ENCODE peak calls at places on chromosomes 4 and X, in ten cellular contexts. One of them, this sample, is unnamed. For H3K27me3, the result is how much of the 10 kb centered on the place peaks cover.

GRCh38 chr4:52862605-52863236 is 604 bp downstream of the RASL11B start:
- DNase-seq in body of pancreas: no peak
- DNase-seq in endodermal cell: no peak
- DNase-seq in CD4-positive, alpha-beta T cell: no peak
- DNase-seq in GM23338: no peak
- DNase-seq in HCT116: no peak
- DNase-seq in neuronal stem cell: no peak
- DNase-seq in IMR-90: no peak
- DNase-seq in HepG2: no peak
- DNase-seq in right atrium auricular region: no peak
- DNase-seq in this sample: peak

GRCh38 chr4:40629401-40630334 is at the start of gene RBM47:
- DNase-seq in body of pancreas: peak
- DNase-seq in CD4-positive, alpha-beta T cell: peak
- DNase-seq in neuronal stem cell: peak
- DNase-seq in HepG2: no peak
- DNase-seq in endodermal cell: peak
- DNase-seq in IMR-90: peak
- DNase-seq in GM23338: peak
- DNase-seq in HCT116: peak
- DNase-seq in right atrium auricular region: no peak
- DNase-seq in this sample: no peak

GRCh38 chrX:9724711-9725110 is 40.9 kb downstream of the GPR143 start:
- DNase-seq in IMR-90: peak
- DNase-seq in HepG2: no peak
- DNase-seq in GM23338: no peak
- DNase-seq in HCT116: no peak
- DNase-seq in endodermal cell: no peak
- DNase-seq in CD4-positive, alpha-beta T cell: no peak
- DNase-seq in right atrium auricular region: no peak
- DNase-seq in body of pancreas: no peak
- DNase-seq in neuronal stem cell: no peak
- DNase-seq in this sample: no peak

GRCh38 chrX:154131955-154132354 is 12.1 kb upstream of the OPN1LW start:
- DNase-seq in endodermal cell: no peak
- DNase-seq in CD4-positive, alpha-beta T cell: no peak
- DNase-seq in IMR-90: no peak
- DNase-seq in HCT116: no peak
- DNase-seq in neuronal stem cell: no peak
- DNase-seq in right atrium auricular region: no peak
- DNase-seq in HepG2: peak
- DNase-seq in body of pancreas: no peak
- DNase-seq in GM23338: no peak
- DNase-seq in this sample: no peak

GRCh38 chr4:81142744-81143143 is 72.3 kb downstream of the PRKG2 start:
- DNase-seq in IMR-90: peak
- DNase-seq in body of pancreas: no peak
- DNase-seq in GM23338: no peak
- DNase-seq in HepG2: no peak
- DNase-seq in right atrium auricular region: no peak
- DNase-seq in CD4-positive, alpha-beta T cell: no peak
- DNase-seq in neuronal stem cell: no peak
- DNase-seq in endodermal cell: no peak
- DNase-seq in HCT116: no peak
- DNase-seq in this sample: no peak

GRCh38 chr4:77740480-77740879 is 78.7 kb downstream of the CNOT6L start:
- DNase-seq in neuronal stem cell: no peak
- DNase-seq in HCT116: no peak
- DNase-seq in endodermal cell: no peak
- DNase-seq in IMR-90: no peak
- DNase-seq in HepG2: no peak
- DNase-seq in CD4-positive, alpha-beta T cell: no peak
- DNase-seq in body of pancreas: no peak
- DNase-seq in right atrium auricular region: no peak
- DNase-seq in GM23338: no peak
- DNase-seq in this sample: no peak

GRCh38 chr4:16075061-16075460 is 8.8 kb downstream of the PROM1 start:
- DNase-seq in endodermal cell: peak
- DNase-seq in HepG2: no peak
- DNase-seq in IMR-90: no peak
- DNase-seq in GM23338: no peak
- DNase-seq in body of pancreas: no peak
- DNase-seq in neuronal stem cell: no peak
- DNase-seq in HCT116: no peak
- DNase-seq in CD4-positive, alpha-beta T cell: no peak
- DNase-seq in right atrium auricular region: no peak
- DNase-seq in this sample: no peak

GRCh38 chr4:3706565-3707422 is 59.4 kb upstream of the ADRA2C start:
- DNase-seq in IMR-90: no peak
- DNase-seq in endodermal cell: no peak
- DNase-seq in right atrium auricular region: no peak
- DNase-seq in HCT116: no peak
- DNase-seq in neuronal stem cell: no peak
- DNase-seq in body of pancreas: no peak
- DNase-seq in CD4-positive, alpha-beta T cell: no peak
- DNase-seq in HepG2: no peak
- DNase-seq in GM23338: no peak
- DNase-seq in this sample: no peak

GRCh38 chr4:3433138-3433869 is 8.5 kb upstream of the HGFAC start:
- DNase-seq in right atrium auricular region: no peak
- DNase-seq in IMR-90: no peak
- DNase-seq in body of pancreas: no peak
- DNase-seq in endodermal cell: no peak
- DNase-seq in HepG2: no peak
- DNase-seq in HCT116: no peak
- DNase-seq in CD4-positive, alpha-beta T cell: no peak
- DNase-seq in GM23338: no peak
- DNase-seq in neuronal stem cell: no peak
- DNase-seq in this sample: no peak

GRCh38 chrX:7950865-7951264 is 23.7 kb upstream of the PNPLA4 start:
- DNase-seq in HepG2: no peak
- DNase-seq in body of pancreas: no peak
- DNase-seq in right atrium auricular region: no peak
- DNase-seq in endodermal cell: no peak
- DNase-seq in GM23338: no peak
- DNase-seq in CD4-positive, alpha-beta T cell: no peak
- DNase-seq in neuronal stem cell: no peak
- DNase-seq in IMR-90: no peak
- DNase-seq in HCT116: no peak
- DNase-seq in this sample: no peak

GRCh38 chr4:72084587-72085011 is 52.8 kb downstream of the NPFFR2 start:
- DNase-seq in neuronal stem cell: no peak
- DNase-seq in GM23338: no peak
- DNase-seq in right atrium auricular region: no peak
- DNase-seq in HepG2: no peak
- DNase-seq in endodermal cell: no peak
- DNase-seq in IMR-90: no peak
- DNase-seq in CD4-positive, alpha-beta T cell: no peak
- DNase-seq in HCT116: no peak
- DNase-seq in body of pancreas: no peak
- DNase-seq in this sample: peak

GRCh38 chr4:33658971-33659370 is 2585.3 kb downstream of the ARAP2 start:
- DNase-seq in HepG2: no peak
- DNase-seq in right atrium auricular region: no peak
- DNase-seq in body of pancreas: no peak
- DNase-seq in CD4-positive, alpha-beta T cell: no peak
- DNase-seq in IMR-90: no peak
- DNase-seq in endodermal cell: no peak
- DNase-seq in GM23338: no peak
- DNase-seq in HCT116: no peak
- DNase-seq in neuronal stem cell: no peak
- DNase-seq in this sample: no peak

GRCh38 chrX:120690941-120691340 is 61.1 kb upstream of the C1GALT1C1 start:
- DNase-seq in body of pancreas: no peak
- DNase-seq in CD4-positive, alpha-beta T cell: no peak
- DNase-seq in neuronal stem cell: no peak
- DNase-seq in GM23338: no peak
- DNase-seq in endodermal cell: no peak
- DNase-seq in HepG2: no peak
- DNase-seq in IMR-90: no peak
- DNase-seq in right atrium auricular region: no peak
- DNase-seq in HCT116: no peak
- DNase-seq in this sample: no peak

GRCh38 chrX:11528623-11529022 is 137.1 kb downstream of the ARHGAP6 start:
- DNase-seq in IMR-90: no peak
- DNase-seq in HCT116: no peak
- DNase-seq in GM23338: no peak
- DNase-seq in body of pancreas: no peak
- DNase-seq in HepG2: no peak
- DNase-seq in right atrium auricular region: no peak
- DNase-seq in neuronal stem cell: no peak
- DNase-seq in CD4-positive, alpha-beta T cell: no peak
- DNase-seq in endodermal cell: no peak
- DNase-seq in this sample: no peak
- H3K27me3 ChIP-seq in IMR-90: under half
- H3K27me3 ChIP-seq in HCT116: under half
- H3K27me3 ChIP-seq in GM23338: under half
- H3K27me3 ChIP-seq in body of pancreas: under half
- H3K27me3 ChIP-seq in HepG2: under half
- H3K27me3 ChIP-seq in right atrium auricular region: under half
- H3K27me3 ChIP-seq in neuronal stem cell: under half
- H3K27me3 ChIP-seq in CD4-positive, alpha-beta T cell: under half
- H3K27me3 ChIP-seq in endodermal cell: under half
- H3K27me3 ChIP-seq in this sample: under half

DNA sequence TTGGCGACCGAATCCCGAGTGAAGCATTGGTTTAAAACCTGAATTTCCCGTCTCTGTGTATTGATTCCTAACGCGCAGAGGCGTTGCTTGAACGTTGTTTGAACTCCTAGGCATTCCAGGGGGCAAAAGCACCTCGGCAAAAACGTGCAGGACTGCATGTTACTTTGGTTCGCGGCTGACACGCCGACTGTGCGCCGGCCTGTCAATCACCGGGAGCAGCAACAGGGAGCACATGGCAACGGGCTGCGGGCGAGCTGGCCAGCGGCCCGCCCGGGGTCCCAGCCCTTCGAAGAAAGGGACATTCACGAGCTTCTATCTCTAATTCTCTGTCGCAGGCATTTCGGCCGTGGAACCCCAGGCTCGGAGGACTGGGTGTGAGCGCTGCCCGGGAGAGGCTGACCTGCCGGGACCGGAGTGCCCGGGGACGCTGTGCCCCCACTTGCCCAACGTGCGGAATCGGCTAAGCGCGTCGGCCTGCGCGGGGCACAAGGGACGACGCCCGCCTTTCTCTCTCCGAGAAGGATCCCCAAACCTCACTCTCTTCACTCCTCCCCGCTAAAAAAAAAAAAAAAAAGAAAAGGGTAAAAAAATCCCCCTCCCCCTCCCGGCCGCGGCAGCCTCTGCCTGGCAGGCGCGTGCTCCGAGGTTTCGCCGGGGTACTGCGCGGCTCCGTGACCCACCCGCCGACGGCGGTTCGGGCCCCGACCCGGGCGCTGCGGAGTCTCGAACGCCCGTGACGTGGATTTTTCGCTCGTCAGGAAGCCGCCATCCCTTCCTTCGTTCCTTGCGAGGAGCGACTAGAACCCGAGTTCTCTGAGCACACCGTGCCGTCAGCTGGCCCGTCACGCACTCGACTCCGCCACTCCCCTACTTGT is 918 bp downstream of the SPRY1 start:
- DNase-seq in neuronal stem cell: peak
- DNase-seq in body of pancreas: peak
- DNase-seq in GM23338: peak
- DNase-seq in HepG2: peak
- DNase-seq in CD4-positive, alpha-beta T cell: no peak
- DNase-seq in IMR-90: peak
- DNase-seq in HCT116: peak
- DNase-seq in endodermal cell: peak
- DNase-seq in right atrium auricular region: no peak
- DNase-seq in this sample: peak
- H3K27ac ChIP-seq in neuronal stem cell: peak
- H3K27ac ChIP-seq in body of pancreas: peak
- H3K27ac ChIP-seq in GM23338: peak
- H3K27ac ChIP-seq in HepG2: peak
- H3K27ac ChIP-seq in CD4-positive, alpha-beta T cell: no peak
- H3K27ac ChIP-seq in IMR-90: peak
- H3K27ac ChIP-seq in HCT116: peak
- H3K27ac ChIP-seq in endodermal cell: peak
- H3K27ac ChIP-seq in right atrium auricular region: peak
- H3K27ac ChIP-seq in this sample: peak

GRCh38 chr4:41883988-41884737 is 51.1 kb upstream of the TMEM33 start:
- DNase-seq in GM23338: no peak
- DNase-seq in neuronal stem cell: no peak
- DNase-seq in right atrium auricular region: no peak
- DNase-seq in IMR-90: no peak
- DNase-seq in CD4-positive, alpha-beta T cell: no peak
- DNase-seq in body of pancreas: no peak
- DNase-seq in HepG2: peak
- DNase-seq in HCT116: no peak
- DNase-seq in endodermal cell: peak
- DNase-seq in this sample: no peak

GRCh38 chr4:41881931-41882621 is 53.2 kb upstream of the TMEM33 start:
- DNase-seq in endodermal cell: peak
- DNase-seq in neuronal stem cell: no peak
- DNase-seq in GM23338: peak
- DNase-seq in CD4-positive, alpha-beta T cell: no peak
- DNase-seq in right atrium auricular region: no peak
- DNase-seq in IMR-90: no peak
- DNase-seq in HepG2: no peak
- DNase-seq in body of pancreas: no peak
- DNase-seq in HCT116: no peak
- DNase-seq in this sample: no peak

GRCh38 chr4:41880840-41881831 is 54.1 kb upstream of the TMEM33 start:
- DNase-seq in IMR-90: no peak
- DNase-seq in HepG2: no peak
- DNase-seq in GM23338: peak
- DNase-seq in right atrium auricular region: no peak
- DNase-seq in body of pancreas: no peak
- DNase-seq in HCT116: no peak
- DNase-seq in neuronal stem cell: no peak
- DNase-seq in endodermal cell: peak
- DNase-seq in CD4-positive, alpha-beta T cell: no peak
- DNase-seq in this sample: no peak

GRCh38 chr4:41880022-41880837 is 55.0 kb upstream of the TMEM33 start:
- DNase-seq in HCT116: no peak
- DNase-seq in body of pancreas: no peak
- DNase-seq in HepG2: no peak
- DNase-seq in right atrium auricular region: no peak
- DNase-seq in neuronal stem cell: no peak
- DNase-seq in GM23338: peak
- DNase-seq in CD4-positive, alpha-beta T cell: no peak
- DNase-seq in IMR-90: no peak
- DNase-seq in endodermal cell: peak
- DNase-seq in this sample: no peak

GRCh38 chr4:41882622-41883347 is 52.4 kb upstream of the TMEM33 start:
- DNase-seq in GM23338: peak
- DNase-seq in neuronal stem cell: no peak
- DNase-seq in body of pancreas: peak
- DNase-seq in CD4-positive, alpha-beta T cell: peak
- DNase-seq in IMR-90: peak
- DNase-seq in right atrium auricular region: no peak
- DNase-seq in HCT116: no peak
- DNase-seq in endodermal cell: peak
- DNase-seq in HepG2: no peak
- DNase-seq in this sample: no peak
- H3K27me3 ChIP-seq in GM23338: half or more
- H3K27me3 ChIP-seq in neuronal stem cell: half or more
- H3K27me3 ChIP-seq in body of pancreas: under half
- H3K27me3 ChIP-seq in CD4-positive, alpha-beta T cell: half or more
- H3K27me3 ChIP-seq in IMR-90: half or more
- H3K27me3 ChIP-seq in right atrium auricular region: under half
- H3K27me3 ChIP-seq in HCT116: under half
- H3K27me3 ChIP-seq in endodermal cell: half or more
- H3K27me3 ChIP-seq in HepG2: under half
- H3K27me3 ChIP-seq in this sample: under half

GRCh38 chrX:80512924-80513323 is 92.7 kb downstream of the TENT5D start:
- DNase-seq in neuronal stem cell: no peak
- DNase-seq in HepG2: no peak
- DNase-seq in CD4-positive, alpha-beta T cell: no peak
- DNase-seq in HCT116: no peak
- DNase-seq in GM23338: no peak
- DNase-seq in endodermal cell: no peak
- DNase-seq in right atrium auricular region: no peak
- DNase-seq in body of pancreas: no peak
- DNase-seq in IMR-90: no peak
- DNase-seq in this sample: no peak
- H3K27ac ChIP-seq in neuronal stem cell: no peak
- H3K27ac ChIP-seq in HepG2: no peak
- H3K27ac ChIP-seq in CD4-positive, alpha-beta T cell: no peak
- H3K27ac ChIP-seq in HCT116: no peak
- H3K27ac ChIP-seq in GM23338: peak
- H3K27ac ChIP-seq in endodermal cell: peak
- H3K27ac ChIP-seq in right atrium auricular region: no peak
- H3K27ac ChIP-seq in body of pancreas: no peak
- H3K27ac ChIP-seq in IMR-90: no peak
- H3K27ac ChIP-seq in this sample: no peak